ENCODE peak calls at places on chromosome 17, in nine cellular contexts. U is ACHN; V is naive thymus-derived CD4-positive, alpha-beta T cell; J is stimulated activated CD4-positive, alpha-beta T cell treated with anti-CD3 and anti-CD28 coated beads, TNF-alpha, amount 100 ng/mL, for 1 hour; E is T-helper 9 cell; I is stromal cell of bone marrow; L is NCI-H510A treated with DMSO at 0.1 percent for 48 hours; Z is activated T-cell treated with anti-CD3 and anti-CD28 coated beads, Interleukin-2, amount 50 U/mL, for 48 hours; X is GM06990. M is an unnamed sample.

GRCh38 chr17:75350706-75351105 is 54.8 kb downstream of the GRB2 start:
- DNase-seq in U (no peak), V (no peak), J (no peak), E (no peak), I (no peak), L (no peak), Z (no peak), X (no peak), M (no peak)

GRCh38 chr17:3796822-3797170 is 4.2 kb downstream of the ITGAE start:
- DNase-seq in U (no peak), V (no peak), J (no peak), E (no peak), I (no peak), L (no peak), Z (no peak), X (no peak), M (no peak)

GRCh38 chr17:28949185-28950016 is 1.9 kb downstream of the PHF12 start:
- DNase-seq in U (peak), V (peak), J (peak), E (peak), I (no peak), L (peak), Z (peak), X (peak), M (no peak)

GRCh38 chr17:8222630-8223355 is 12.4 kb upstream of the AURKB start:
- DNase-seq in U (peak), V (peak), J (peak), E (peak), I (peak), L (peak), Z (peak), X (peak), M (peak)

GRCh38 chr17:2362881-2363280 is 25.6 kb downstream of the SGSM2 start:
- DNase-seq in U (no peak), V (no peak), J (no peak), E (no peak), I (no peak), L (no peak), Z (no peak), X (no peak), M (no peak)

GRCh38 chr17:13513039-13513405 is 88.7 kb downstream of the HS3ST3A1 start:
- DNase-seq in U (no peak), V (no peak), J (no peak), E (no peak), I (no peak), L (no peak), Z (no peak), X (no peak), M (no peak)

GRCh38 chr17:40564883-40565744 is at the start of gene CCR7:
- DNase-seq in U (no peak), V (peak), J (peak), E (peak), I (no peak), L (no peak), Z (peak), X (peak), M (no peak)

GRCh38 chr17:36706437-36706731 is 105.0 kb downstream of the MRM1 start:
- DNase-seq in U (no peak), V (no peak), J (no peak), E (no peak), I (no peak), L (no peak), Z (no peak), X (no peak), M (no peak)

GRCh38 chr17:38709864-38710602 is 5.0 kb downstream of the MLLT6 start:
- DNase-seq in U (no peak), V (no peak), J (no peak), E (no peak), I (no peak), L (no peak), Z (no peak), X (no peak), M (no peak)

GRCh38 chr17:81101614-81102306 is 63.5 kb upstream of the PVALEF start:
- DNase-seq in U (peak), V (peak), J (peak), E (peak), I (peak), L (peak), Z (peak), X (peak), M (peak)

GRCh38 chr17:4329838-4330237 is 36.6 kb downstream of the UBE2G1 start:
- DNase-seq in U (peak), V (no peak), J (no peak), E (no peak), I (peak), L (no peak), Z (no peak), X (no peak), M (no peak)

GRCh38 chr17:7703584-7704574 is 1.1 kb upstream of the EFNB3 start:
- DNase-seq in U (peak), V (peak), J (no peak), E (no peak), I (no peak), L (peak), Z (no peak), X (no peak), M (no peak)